ENCODE peak calls at places on chromosomes 5 and 9, in seven cellular contexts. One of them, this sample, is unnamed.

GRCh38 chr5:6377121-6377520 is 1.2 kb downstream of the MED10 start:
- DNase-seq in IMR-90: peak; percentile 5
- DNase-seq in trophoblast cell: no peak
- DNase-seq in mesendoderm: no peak
- DNase-seq in H9: peak; percentile 2
- DNase-seq in H1: no peak
- DNase-seq in neuronal stem cell: no peak
- DNase-seq in this sample: peak; percentile 53

GRCh38 chr5:132225165-132226032 is 2.3 kb downstream of the P4HA2 start:
- DNase-seq in IMR-90: peak; percentile 79
- DNase-seq in H1: no peak
- DNase-seq in trophoblast cell: peak; percentile 44
- DNase-seq in neuronal stem cell: no peak
- DNase-seq in mesendoderm: no peak
- DNase-seq in H9: peak; percentile 17
- DNase-seq in this sample: peak; percentile 81

GRCh38 chr5:90170231-90170630 is 239.3 kb downstream of the CETN3 start:
- DNase-seq in mesendoderm: no peak
- DNase-seq in trophoblast cell: no peak
- DNase-seq in neuronal stem cell: no peak
- DNase-seq in H9: no peak
- DNase-seq in H1: no peak
- DNase-seq in IMR-90: no peak
- DNase-seq in this sample: no peak

GRCh38 chr9:116051528-116051927 is 102.1 kb upstream of the PAPPA start:
- DNase-seq in H9: no peak
- DNase-seq in H1: no peak
- DNase-seq in trophoblast cell: no peak
- DNase-seq in IMR-90: no peak
- DNase-seq in mesendoderm: no peak
- DNase-seq in neuronal stem cell: no peak
- DNase-seq in this sample: no peak

GRCh38 chr5:115132465-115132864 is 37.2 kb downstream of the TRIM36 start:
- DNase-seq in mesendoderm: no peak
- DNase-seq in H9: no peak
- DNase-seq in H1: no peak
- DNase-seq in neuronal stem cell: no peak
- DNase-seq in trophoblast cell: no peak
- DNase-seq in IMR-90: no peak
- DNase-seq in this sample: no peak

GRCh38 chr9:78609471-78609870 is 312.5 kb downstream of the PSAT1 start:
- DNase-seq in mesendoderm: no peak
- DNase-seq in trophoblast cell: no peak
- DNase-seq in H1: no peak
- DNase-seq in neuronal stem cell: no peak
- DNase-seq in H9: no peak
- DNase-seq in IMR-90: no peak
- DNase-seq in this sample: no peak

GRCh38 chr5:82924241-82924989 is 152.8 kb downstream of the TMEM167A start:
- DNase-seq in neuronal stem cell: no peak
- DNase-seq in H1: no peak
- DNase-seq in mesendoderm: no peak
- DNase-seq in IMR-90: no peak
- DNase-seq in H9: no peak
- DNase-seq in trophoblast cell: no peak
- DNase-seq in this sample: no peak

GRCh38 chr9:131045300-131046092 is 36.5 kb downstream of the LAMC3 start:
- DNase-seq in IMR-90: no peak
- DNase-seq in trophoblast cell: no peak
- DNase-seq in neuronal stem cell: no peak
- DNase-seq in H1: no peak
- DNase-seq in mesendoderm: no peak
- DNase-seq in H9: no peak
- DNase-seq in this sample: no peak

GRCh38 chr9:35254237-35254636 is 92.4 kb downstream of the UNC13B start:
- DNase-seq in H9: no peak
- DNase-seq in neuronal stem cell: no peak
- DNase-seq in trophoblast cell: no peak
- DNase-seq in H1: no peak
- DNase-seq in mesendoderm: peak; percentile 15
- DNase-seq in IMR-90: no peak
- DNase-seq in this sample: no peak

GRCh38 chr5:177367981-177368960 is 10.5 kb downstream of the RGS14 start:
- DNase-seq in mesendoderm: no peak
- DNase-seq in H1: no peak
- DNase-seq in neuronal stem cell: no peak
- DNase-seq in trophoblast cell: no peak
- DNase-seq in H9: no peak
- DNase-seq in IMR-90: no peak
- DNase-seq in this sample: no peak

GRCh38 chr9:105142406-105143092 is 101.9 kb upstream of the SLC44A1 start:
- DNase-seq in neuronal stem cell: no peak
- DNase-seq in H1: no peak
- DNase-seq in H9: no peak
- DNase-seq in trophoblast cell: no peak
- DNase-seq in mesendoderm: no peak
- DNase-seq in IMR-90: peak; percentile 59
- DNase-seq in this sample: no peak

GRCh38 chr9:27413507-27414214 is 110.4 kb upstream of the IFNK start:
- DNase-seq in IMR-90: no peak
- DNase-seq in H9: no peak
- DNase-seq in neuronal stem cell: no peak
- DNase-seq in mesendoderm: no peak
- DNase-seq in trophoblast cell: no peak
- DNase-seq in H1: no peak
- DNase-seq in this sample: no peak

GRCh38 chr9:136901516-136902258 is 15.4 kb downstream of the TRAF2 start:
- DNase-seq in H9: peak; percentile 28
- DNase-seq in mesendoderm: peak; percentile 35
- DNase-seq in trophoblast cell: no peak
- DNase-seq in neuronal stem cell: no peak
- DNase-seq in IMR-90: peak; percentile 45
- DNase-seq in H1: no peak
- DNase-seq in this sample: peak; percentile 18

GRCh38 chr5:95759634-95760033 is 28.5 kb downstream of the RHOBTB3 start:
- DNase-seq in trophoblast cell: no peak
- DNase-seq in H1: no peak
- DNase-seq in neuronal stem cell: no peak
- DNase-seq in IMR-90: peak; percentile 64
- DNase-seq in H9: no peak
- DNase-seq in mesendoderm: no peak
- DNase-seq in this sample: peak; percentile 83

GRCh38 chr5:119276976-119277375 is 78.8 kb upstream of the TNFAIP8 start:
- DNase-seq in IMR-90: no peak
- DNase-seq in mesendoderm: no peak
- DNase-seq in neuronal stem cell: no peak
- DNase-seq in H1: no peak
- DNase-seq in H9: no peak
- DNase-seq in trophoblast cell: no peak
- DNase-seq in this sample: no peak

GRCh38 chr5:157575096-157575872 is at the start of gene ADAM19:
- DNase-seq in H9: no peak
- DNase-seq in H1: peak; percentile 47
- DNase-seq in mesendoderm: no peak
- DNase-seq in neuronal stem cell: peak; percentile 69
- DNase-seq in IMR-90: peak; percentile 53
- DNase-seq in trophoblast cell: peak; percentile 71
- DNase-seq in this sample: peak; percentile 84

GRCh38 chr5:36610629-36611028 is 4.2 kb downstream of the SLC1A3 start:
- DNase-seq in IMR-90: no peak
- DNase-seq in H1: no peak
- DNase-seq in neuronal stem cell: no peak
- DNase-seq in mesendoderm: no peak
- DNase-seq in H9: no peak
- DNase-seq in trophoblast cell: no peak
- DNase-seq in this sample: no peak

GRCh38 chr5:154478224-154478565 is at the start of gene HAND1:
- DNase-seq in mesendoderm: peak; percentile 98
- DNase-seq in IMR-90: no peak
- DNase-seq in neuronal stem cell: peak; percentile 80
- DNase-seq in trophoblast cell: no peak
- DNase-seq in H1: no peak
- DNase-seq in H9: peak; percentile 93
- DNase-seq in this sample: peak; percentile 48

GRCh38 chr9:81372628-81373191 is 316.6 kb downstream of the TLE1 start:
- DNase-seq in IMR-90: no peak
- DNase-seq in H1: no peak
- DNase-seq in neuronal stem cell: no peak
- DNase-seq in mesendoderm: no peak
- DNase-seq in H9: no peak
- DNase-seq in trophoblast cell: no peak
- DNase-seq in this sample: peak; percentile 53

GRCh38 chr9:20253635-20254034 is 368.7 kb downstream of the MLLT3 start:
- DNase-seq in H9: no peak
- DNase-seq in mesendoderm: no peak
- DNase-seq in H1: no peak
- DNase-seq in neuronal stem cell: no peak
- DNase-seq in trophoblast cell: no peak
- DNase-seq in IMR-90: no peak
- DNase-seq in this sample: no peak

GRCh38 chr5:35338169-35338476 is 107.8 kb upstream of the PRLR start:
- DNase-seq in mesendoderm: peak; percentile 83
- DNase-seq in H9: no peak
- DNase-seq in IMR-90: no peak
- DNase-seq in neuronal stem cell: no peak
- DNase-seq in trophoblast cell: peak; percentile 67
- DNase-seq in H1: no peak
- DNase-seq in this sample: no peak

GRCh38 chr5:93421987-93422391 is 159.0 kb downstream of the NR2F1-AS1 start:
- DNase-seq in mesendoderm: peak; percentile 37
- DNase-seq in trophoblast cell: no peak
- DNase-seq in H1: no peak
- DNase-seq in IMR-90: no peak
- DNase-seq in H9: peak; percentile 55
- DNase-seq in neuronal stem cell: no peak
- DNase-seq in this sample: no peak

GRCh38 chr9:75108571-75108970 is 20.3 kb downstream of the OSTF1 start:
- DNase-seq in trophoblast cell: peak; percentile 50
- DNase-seq in IMR-90: peak; percentile 79
- DNase-seq in neuronal stem cell: no peak
- DNase-seq in mesendoderm: no peak
- DNase-seq in H1: no peak
- DNase-seq in H9: no peak
- DNase-seq in this sample: peak; percentile 77
- H3K23ac ChIP-seq in trophoblast cell: no peak overlapping the region
- H3K23ac ChIP-seq in IMR-90: peak overlapping the region; percentile 47
- H3K23ac ChIP-seq in neuronal stem cell: no peak overlapping the region
- H3K23ac ChIP-seq in mesendoderm: no peak overlapping the region
- H3K23ac ChIP-seq in H1: no peak overlapping the region
- H3K23ac ChIP-seq in H9: no peak overlapping the region
- H3K23ac ChIP-seq in this sample: no peak overlapping the region

DNA sequence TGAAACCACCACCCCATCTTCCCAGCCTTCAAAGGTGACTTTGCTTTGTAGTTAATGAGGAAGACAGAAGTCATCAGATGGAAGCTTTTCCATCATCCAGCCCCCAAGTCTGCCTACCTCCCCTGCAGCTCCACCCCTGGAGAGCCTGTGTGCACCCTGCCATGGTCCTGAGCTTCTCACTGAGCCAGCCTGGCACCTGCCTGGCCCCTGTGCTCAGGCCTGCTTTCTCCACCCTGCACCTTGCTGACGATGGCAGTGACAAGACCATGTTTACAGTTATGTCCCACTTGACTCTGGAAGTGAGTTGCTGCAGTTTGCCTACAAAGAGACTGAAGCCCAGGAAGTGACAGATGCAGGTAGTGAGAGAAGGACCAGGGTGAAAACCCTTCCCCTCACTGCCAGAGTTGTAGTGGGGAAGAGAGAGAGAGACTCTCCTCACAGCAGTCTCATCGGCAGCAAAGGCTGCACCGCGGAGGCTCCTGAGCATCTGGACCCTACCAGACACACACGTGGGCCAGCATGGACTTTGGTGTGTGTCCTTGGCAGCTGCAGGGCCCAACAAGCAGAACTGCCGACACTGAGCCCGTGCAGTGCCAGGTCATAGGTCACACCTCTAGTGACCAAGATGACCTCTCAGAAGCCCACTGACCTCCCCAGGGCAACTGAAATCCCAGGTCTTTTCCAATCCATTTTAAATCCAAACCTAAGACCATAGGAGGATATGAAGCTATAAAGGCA is 107.1 kb downstream of the CACNA1B start:
- DNase-seq in neuronal stem cell: no peak
- DNase-seq in trophoblast cell: no peak
- DNase-seq in H1: no peak
- DNase-seq in mesendoderm: no peak
- DNase-seq in IMR-90: no peak
- DNase-seq in H9: no peak
- DNase-seq in this sample: no peak
- H3K23ac ChIP-seq in neuronal stem cell: no peak overlapping the region
- H3K23ac ChIP-seq in trophoblast cell: no peak overlapping the region
- H3K23ac ChIP-seq in H1: no peak overlapping the region
- H3K23ac ChIP-seq in mesendoderm: no peak overlapping the region
- H3K23ac ChIP-seq in IMR-90: no peak overlapping the region
- H3K23ac ChIP-seq in H9: no peak overlapping the region
- H3K23ac ChIP-seq in this sample: no peak overlapping the region

GRCh38 chr5:174596429-174596828 is 128.0 kb upstream of the MSX2 start:
- DNase-seq in H1: no peak
- DNase-seq in neuronal stem cell: no peak
- DNase-seq in mesendoderm: peak; percentile 44
- DNase-seq in trophoblast cell: no peak
- DNase-seq in H9: no peak
- DNase-seq in IMR-90: peak; percentile 58
- DNase-seq in this sample: peak; percentile 32
- H3K23ac ChIP-seq in H1: no peak overlapping the region
- H3K23ac ChIP-seq in neuronal stem cell: no peak overlapping the region
- H3K23ac ChIP-seq in mesendoderm: no peak overlapping the region
- H3K23ac ChIP-seq in trophoblast cell: no peak overlapping the region
- H3K23ac ChIP-seq in H9: no peak overlapping the region
- H3K23ac ChIP-seq in IMR-90: peak overlapping the region; percentile 60
- H3K23ac ChIP-seq in this sample: no peak overlapping the region

DNA sequence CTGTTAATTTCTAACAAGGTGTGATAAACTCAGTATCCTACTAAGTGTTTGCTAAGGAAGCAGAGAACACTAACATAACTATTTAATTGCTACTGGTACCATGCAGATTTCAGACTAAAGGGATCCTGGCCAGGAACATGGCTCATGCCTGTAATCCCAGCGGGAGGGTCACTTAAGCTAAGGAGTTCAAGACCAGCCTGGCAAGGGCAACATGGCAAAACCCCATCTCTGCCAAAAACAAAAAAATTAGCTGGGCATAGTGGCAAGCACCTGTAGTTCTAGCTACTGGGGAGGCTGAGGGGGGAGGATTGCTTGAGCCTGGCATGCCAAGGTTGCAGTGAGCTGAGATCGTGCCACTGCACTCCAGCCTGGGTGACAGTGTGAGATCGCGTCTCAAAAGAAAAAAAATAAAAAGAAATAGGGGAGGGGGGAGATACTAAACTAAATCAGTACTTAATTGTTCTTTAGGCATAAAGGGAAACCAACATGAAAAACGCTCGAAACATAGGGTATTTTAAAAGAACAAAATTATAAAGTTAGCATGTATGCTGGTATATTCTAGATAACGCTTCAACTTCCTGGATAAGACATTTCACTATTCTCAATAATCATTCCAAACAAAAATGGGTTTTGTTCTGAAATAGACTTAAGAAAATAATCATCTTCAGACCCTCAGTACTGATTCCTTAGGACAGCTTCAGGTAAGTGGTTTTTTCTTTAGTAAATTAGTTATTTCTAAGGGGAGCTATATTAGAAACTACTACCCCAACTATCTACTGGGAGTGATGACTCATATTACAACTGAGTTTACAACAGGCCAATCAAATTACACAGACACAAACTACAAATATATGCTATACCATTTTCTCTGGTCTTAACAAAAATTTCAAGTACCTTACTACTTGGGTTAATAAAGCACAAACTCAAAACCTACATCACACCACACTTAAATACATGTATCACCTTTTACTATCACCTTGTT is 3.5 kb downstream of the PANK3 start:
- DNase-seq in H1: no peak
- DNase-seq in H9: no peak
- DNase-seq in IMR-90: peak; percentile 3
- DNase-seq in mesendoderm: peak; percentile 10
- DNase-seq in neuronal stem cell: no peak
- DNase-seq in trophoblast cell: no peak
- DNase-seq in this sample: no peak
- H3K23ac ChIP-seq in H1: no peak overlapping the region
- H3K23ac ChIP-seq in H9: no peak overlapping the region
- H3K23ac ChIP-seq in IMR-90: no peak overlapping the region
- H3K23ac ChIP-seq in mesendoderm: no peak overlapping the region
- H3K23ac ChIP-seq in neuronal stem cell: no peak overlapping the region
- H3K23ac ChIP-seq in trophoblast cell: no peak overlapping the region
- H3K23ac ChIP-seq in this sample: no peak overlapping the region

This sample was measured in mesenchymal stem cell.